ENCODE peak calls at places on chromosomes 16 and 17, in five cellular contexts. One of them, this sample, is unnamed.

GRCh38 chr17:81415681-81416080 is 20.4 kb downstream of the BAHCC1 start:
- DNase-seq in H9: no peak
- DNase-seq in HepG2: no peak
- DNase-seq in fibroblast of lung: no peak
- DNase-seq in mesenchymal stem cell: no peak
- DNase-seq in this sample: no peak

GRCh38 chr16:88711750-88712340 is 5.5 kb downstream of the CTU2 start:
- DNase-seq in H9: no peak
- DNase-seq in HepG2: no peak
- DNase-seq in fibroblast of lung: no peak
- DNase-seq in mesenchymal stem cell: no peak
- DNase-seq in this sample: no peak

GRCh38 chr17:59620064-59620359 is 317 bp downstream of the CLTC start:
- DNase-seq in H9: no peak
- DNase-seq in HepG2: no peak
- DNase-seq in fibroblast of lung: no peak
- DNase-seq in mesenchymal stem cell: no peak
- DNase-seq in this sample: no peak

GRCh38 chr17:33506889-33507650 is 214.0 kb upstream of the ASIC2 start:
- DNase-seq in H9: no peak
- DNase-seq in HepG2: no peak
- DNase-seq in fibroblast of lung: peak; percentile 16
- DNase-seq in mesenchymal stem cell: peak; percentile 87
- DNase-seq in this sample: no peak

GRCh38 chr17:61179316-61179715 is 220.3 kb upstream of the TBX2 start:
- DNase-seq in H9: no peak
- DNase-seq in HepG2: peak; percentile 83
- DNase-seq in fibroblast of lung: no peak
- DNase-seq in mesenchymal stem cell: no peak
- DNase-seq in this sample: no peak

GRCh38 chr16:6643083-6643686 is 689.5 kb upstream of the RBFOX1 start:
- DNase-seq in H9: peak; percentile 48
- DNase-seq in HepG2: peak; percentile 31
- DNase-seq in fibroblast of lung: peak; percentile 59
- DNase-seq in mesenchymal stem cell: peak; percentile 54
- DNase-seq in this sample: peak; percentile 88

GRCh38 chr17:82177761-82178498 is 34.7 kb downstream of the CCDC57 start:
- DNase-seq in H9: no peak
- DNase-seq in HepG2: no peak
- DNase-seq in fibroblast of lung: no peak
- DNase-seq in mesenchymal stem cell: no peak
- DNase-seq in this sample: no peak

GRCh38 chr16:51164167-51164566 is 13.1 kb upstream of the SALL1 start:
- DNase-seq in H9: no peak
- DNase-seq in HepG2: no peak
- DNase-seq in fibroblast of lung: no peak
- DNase-seq in mesenchymal stem cell: peak; percentile 90
- DNase-seq in this sample: no peak

GRCh38 chr16:85079785-85080602 is 32.3 kb downstream of the CIBAR2 start:
- DNase-seq in H9: no peak
- DNase-seq in HepG2: no peak
- DNase-seq in fibroblast of lung: no peak
- DNase-seq in mesenchymal stem cell: no peak
- DNase-seq in this sample: no peak

GRCh38 chr17:10316986-10317834 is 55.6 kb downstream of the MYH13 start:
- DNase-seq in H9: peak; percentile 83
- DNase-seq in HepG2: peak; percentile 20
- DNase-seq in fibroblast of lung: peak; percentile 54
- DNase-seq in mesenchymal stem cell: peak; percentile 26
- DNase-seq in this sample: peak; percentile 94

GRCh38 chr17:66466933-66467367 is 164.5 kb downstream of the PRKCA start:
- DNase-seq in H9: peak; percentile 23
- DNase-seq in HepG2: peak; percentile 92
- DNase-seq in fibroblast of lung: peak; percentile 99
- DNase-seq in mesenchymal stem cell: peak; percentile 99
- DNase-seq in this sample: no peak

GRCh38 chr16:12784076-12784475 is 19.6 kb downstream of the CPPED1 start:
- DNase-seq in H9: no peak
- DNase-seq in HepG2: no peak
- DNase-seq in fibroblast of lung: peak; percentile 31
- DNase-seq in mesenchymal stem cell: no peak
- DNase-seq in this sample: no peak

GRCh38 chr17:72613411-72614292 is 478.8 kb downstream of the SLC39A11 start:
- DNase-seq in H9: no peak
- DNase-seq in HepG2: no peak
- DNase-seq in fibroblast of lung: peak; percentile 58
- DNase-seq in mesenchymal stem cell: no peak
- DNase-seq in this sample: no peak

GRCh38 chr17:48878920-48879898 is 13.4 kb upstream of the ATP5MC1 start:
- DNase-seq in H9: peak; percentile 81
- DNase-seq in HepG2: peak; percentile 80
- DNase-seq in fibroblast of lung: peak; percentile 75
- DNase-seq in mesenchymal stem cell: peak; percentile 81
- DNase-seq in this sample: peak; percentile 88

GRCh38 chr17:13558588-13558987 is 43.1 kb downstream of the HS3ST3A1 start:
- DNase-seq in H9: no peak
- DNase-seq in HepG2: no peak
- DNase-seq in fibroblast of lung: no peak
- DNase-seq in mesenchymal stem cell: peak; percentile 31
- DNase-seq in this sample: no peak

GRCh38 chr17:16491131-16491702 is 776 bp downstream of the LRRC75A start:
- DNase-seq in H9: peak; percentile 64
- DNase-seq in HepG2: no peak
- DNase-seq in fibroblast of lung: no peak
- DNase-seq in mesenchymal stem cell: no peak
- DNase-seq in this sample: peak; percentile 84

GRCh38 chr17:81508639-81509047 is 4.0 kb downstream of the ACTG1 start:
- DNase-seq in H9: peak; percentile 68
- DNase-seq in HepG2: peak; percentile 51
- DNase-seq in fibroblast of lung: peak; percentile 60
- DNase-seq in mesenchymal stem cell: no peak
- DNase-seq in this sample: peak; percentile 78

GRCh38 chr17:731943-732787 is at the start of gene TLCD3A:
- DNase-seq in H9: peak; percentile 67
- DNase-seq in HepG2: no peak
- DNase-seq in fibroblast of lung: peak; percentile 66
- DNase-seq in mesenchymal stem cell: peak; percentile 73
- DNase-seq in this sample: peak; percentile 89

GRCh38 chr16:1863681-1864460 is 8.1 kb downstream of the MEIOB start:
- DNase-seq in H9: no peak
- DNase-seq in HepG2: no peak
- DNase-seq in fibroblast of lung: peak; percentile 68
- DNase-seq in mesenchymal stem cell: peak; percentile 51
- DNase-seq in this sample: no peak

GRCh38 chr17:27545562-27546229 is 85.3 kb upstream of the LGALS9 start:
- DNase-seq in H9: no peak
- DNase-seq in HepG2: no peak
- DNase-seq in fibroblast of lung: peak; percentile 77
- DNase-seq in mesenchymal stem cell: peak; percentile 86
- DNase-seq in this sample: peak; percentile 69
- H3K9ac ChIP-seq in H9: no peak overlapping the region
- H3K9ac ChIP-seq in HepG2: no peak overlapping the region
- H3K9ac ChIP-seq in fibroblast of lung: no peak overlapping the region
- H3K9ac ChIP-seq in mesenchymal stem cell: no peak overlapping the region
- H3K9ac ChIP-seq in this sample: no peak overlapping the region

GRCh38 chr16:27233731-27234130 is 30.4 kb downstream of the KDM8 start:
- DNase-seq in H9: no peak
- DNase-seq in HepG2: no peak
- DNase-seq in fibroblast of lung: no peak
- DNase-seq in mesenchymal stem cell: no peak
- DNase-seq in this sample: no peak
- H3K4me1 ChIP-seq in H9: no peaks in the 10 kb centered on the region
- H3K4me1 ChIP-seq in HepG2: no peaks in the 10 kb centered on the region
- H3K4me1 ChIP-seq in fibroblast of lung: peaks cover 21% of the 10 kb centered on the region
- H3K4me1 ChIP-seq in mesenchymal stem cell: peaks cover 23% of the 10 kb centered on the region
- H3K4me1 ChIP-seq in this sample: no peaks in the 10 kb centered on the region

DNA sequence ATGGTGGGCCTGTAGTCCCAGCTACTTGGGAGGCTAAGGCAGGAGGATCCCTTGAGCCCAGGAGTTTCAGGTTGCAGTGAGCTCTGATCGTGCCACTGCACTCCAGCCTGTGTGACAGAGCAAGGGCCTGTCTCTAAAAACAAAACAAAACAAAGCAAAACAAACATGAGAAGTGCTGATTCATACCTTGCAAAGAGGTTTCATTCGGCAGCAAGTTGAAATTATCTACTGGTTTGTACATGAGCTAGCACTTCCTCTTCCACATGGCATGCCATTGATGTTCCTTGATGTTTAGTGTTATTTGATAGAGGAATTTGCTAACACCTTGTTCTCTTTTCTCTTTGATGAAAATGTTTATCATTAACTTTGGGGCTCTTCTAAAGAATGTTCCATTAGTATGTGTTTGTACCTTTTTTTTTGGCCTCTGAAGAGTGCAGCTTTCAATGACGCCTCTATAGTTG is 50.6 kb downstream of the SPECC1 start:
- DNase-seq in H9: no peak
- DNase-seq in HepG2: peak; percentile 39
- DNase-seq in fibroblast of lung: peak; percentile 11
- DNase-seq in mesenchymal stem cell: peak; percentile 26
- DNase-seq in this sample: no peak
- H3K27ac ChIP-seq in H9: no peak overlapping the region
- H3K27ac ChIP-seq in HepG2: no peak overlapping the region
- H3K27ac ChIP-seq in fibroblast of lung: no peak overlapping the region
- H3K27ac ChIP-seq in mesenchymal stem cell: no peak overlapping the region
- H3K27ac ChIP-seq in this sample: no peak overlapping the region

GRCh38 chr16:31868701-31869167 is 4.9 kb upstream of the ZNF267 start:
- DNase-seq in H9: peak; percentile 59
- DNase-seq in HepG2: peak; percentile 76
- DNase-seq in fibroblast of lung: peak; percentile 78
- DNase-seq in mesenchymal stem cell: peak; percentile 76
- DNase-seq in this sample: peak; percentile 91
- H3K9ac ChIP-seq in H9: no peak overlapping the region
- H3K9ac ChIP-seq in HepG2: no peak overlapping the region
- H3K9ac ChIP-seq in fibroblast of lung: no peak overlapping the region
- H3K9ac ChIP-seq in mesenchymal stem cell: peak overlapping the region; percentile 81
- H3K9ac ChIP-seq in this sample: no peak overlapping the region

This sample was measured in endodermal cell.